ENCODE peak calls at places on chromosome 16, in five cellular contexts. Y is mesenchymal stem cell, R is HCT116, X is endothelial cell of umbilical vein, P is GM12878. M is an unnamed sample.
A peak's percentile ranks its signal among the peaks of the same experiment; 100 is the strongest.

GRCh38 chr16:30698139-30698815 is 694 bp upstream of the SRCAP start:
- DNase-seq in Y (peak; percentile 97), R (peak; percentile 95), X (peak; percentile 96), P (peak; percentile 89), M (peak; percentile 94)

GRCh38 chr16:81516478-81517149 is 72.0 kb downstream of the CMIP start:
- DNase-seq in Y (no peak), R (no peak), X (no peak), P (no peak), M (no peak)

GRCh38 chr16:69926241-69926640 is 24.9 kb upstream of the CLEC18A start:
- DNase-seq in Y (no peak), R (no peak), X (no peak), P (no peak), M (no peak)

GRCh38 chr16:57529324-57530103 is 6.9 kb downstream of the CCDC102A start:
- DNase-seq in Y (no peak), R (no peak), X (no peak), P (no peak), M (no peak)

GRCh38 chr16:75754126-75754525 is 27.8 kb upstream of the CPHXL start:
- DNase-seq in Y (peak; percentile 88), R (no peak), X (no peak), P (no peak), M (no peak)

GRCh38 chr16:20862162-20862960 is 37.8 kb downstream of the DCUN1D3 start:
- DNase-seq in Y (no peak), R (no peak), X (no peak), P (no peak), M (no peak)

GRCh38 chr16:58937661-58938060 is 203.5 kb upstream of the GOT2 start:
- DNase-seq in Y (no peak), R (no peak), X (no peak), P (no peak), M (no peak)

GRCh38 chr16:83031524-83031923 is 404.8 kb downstream of the CDH13 start:
- DNase-seq in Y (no peak), R (no peak), X (no peak), P (no peak), M (peak; percentile 13)

GRCh38 chr16:57299009-57299718 is 14.7 kb upstream of the PLLP start:
- DNase-seq in Y (no peak), R (no peak), X (no peak), P (no peak), M (peak; percentile 91)

GRCh38 chr16:471353-472198 is 46.1 kb downstream of the RAB11FIP3 start:
- DNase-seq in Y (no peak), R (no peak), X (no peak), P (no peak), M (peak; percentile 94)

GRCh38 chr16:23227529-23227928 is 45.0 kb downstream of the SCNN1G start:
- DNase-seq in Y (no peak), R (no peak), X (no peak), P (no peak), M (no peak)

GRCh38 chr16:86979984-86980553 is 337.1 kb downstream of the C16orf95 start:
- DNase-seq in Y (no peak), R (no peak), X (no peak), P (no peak), M (no peak)

GRCh38 chr16:86375370-86375769 is 135.0 kb upstream of the FOXF1 start:
- DNase-seq in Y (peak; percentile 89), R (no peak), X (no peak), P (no peak), M (peak; percentile 87)

GRCh38 chr16:84062734-84063640 is 20.4 kb upstream of the SLC38A8 start:
- DNase-seq in Y (peak; percentile 81), R (peak; percentile 52), X (peak; percentile 73), P (no peak), M (peak; percentile 81)

GRCh38 chr16:62041401-62041800 is 5.2 kb upstream of the CDH8 start:
- DNase-seq in Y (peak; percentile 6), R (no peak), X (no peak), P (no peak), M (peak; percentile 56)

GRCh38 chr16:85657267-85657650 is 31.5 kb downstream of the GINS2 start:
- DNase-seq in Y (no peak), R (no peak), X (no peak), P (no peak), M (no peak)

GRCh38 chr16:88130681-88131080 is 179.4 kb downstream of the BANP start:
- DNase-seq in Y (no peak), R (no peak), X (no peak), P (no peak), M (no peak)

GRCh38 chr16:19138601-19139000 is 24.8 kb downstream of the ITPRIPL2 start:
- DNase-seq in Y (peak; percentile 98), R (no peak), X (peak; percentile 49), P (no peak), M (peak; percentile 76)

GRCh38 chr16:47660540-47660939 is 199.4 kb downstream of the PHKB start:
- DNase-seq in Y (no peak), R (no peak), X (no peak), P (no peak), M (no peak)

GRCh38 chr16:79874391-79874790 is 273.9 kb upstream of the MAF start:
- DNase-seq in Y (no peak), R (no peak), X (no peak), P (no peak), M (no peak)

GRCh38 chr16:12113581-12114375 is 137.2 kb downstream of the SNX29 start:
- DNase-seq in Y (peak; percentile 45), R (no peak), X (no peak), P (no peak), M (peak; percentile 96)

GRCh38 chr16:87914326-87914725 is 22.0 kb downstream of the CA5A start:
- DNase-seq in Y (no peak), R (no peak), X (no peak), P (no peak), M (no peak)

GRCh38 chr16:69924777-69925191 is 26.4 kb upstream of the CLEC18A start:
- DNase-seq in Y (peak; percentile 50), R (no peak), X (peak; percentile 64), P (no peak), M (peak; percentile 95)

GRCh38 chr16:82728901-82729300 is 102.1 kb downstream of the CDH13 start:
- DNase-seq in Y (no peak), R (no peak), X (no peak), P (no peak), M (no peak)

GRCh38 chr16:75908301-75908700 is 182.0 kb upstream of the CPHXL start:
- DNase-seq in Y (no peak), R (no peak), X (no peak), P (no peak), M (no peak)

GRCh38 chr16:24875466-24875865 is 29.7 kb downstream of the SLC5A11 start:
- DNase-seq in Y (no peak), R (no peak), X (no peak), P (no peak), M (no peak)

GRCh38 chr16:67100569-67101300 is 9.0 kb upstream of the PHAF1 start:
- DNase-seq in Y (peak; percentile 67), R (no peak), X (peak; percentile 28), P (no peak), M (peak; percentile 55)

GRCh38 chr16:88064889-88065746 is 113.9 kb downstream of the BANP start:
- DNase-seq in Y (no peak), R (no peak), X (no peak), P (no peak), M (peak; percentile 62)

GRCh38 chr16:26175944-26176343 is 484.2 kb downstream of the HS3ST4 start:
- DNase-seq in Y (no peak), R (no peak), X (no peak), P (no peak), M (no peak)

GRCh38 chr16:89193021-89193575 is 7.2 kb downstream of the SLC22A31 start:
- DNase-seq in Y (peak; percentile 84), R (peak; percentile 94), X (peak; percentile 79), P (no peak), M (peak; percentile 72)
- H2AFZ ChIP-seq in Y (no peak overlapping the region), R (no peak overlapping the region), X (peak overlapping the region; percentile 56), P (no peak overlapping the region), M (no peak overlapping the region)

DNA sequence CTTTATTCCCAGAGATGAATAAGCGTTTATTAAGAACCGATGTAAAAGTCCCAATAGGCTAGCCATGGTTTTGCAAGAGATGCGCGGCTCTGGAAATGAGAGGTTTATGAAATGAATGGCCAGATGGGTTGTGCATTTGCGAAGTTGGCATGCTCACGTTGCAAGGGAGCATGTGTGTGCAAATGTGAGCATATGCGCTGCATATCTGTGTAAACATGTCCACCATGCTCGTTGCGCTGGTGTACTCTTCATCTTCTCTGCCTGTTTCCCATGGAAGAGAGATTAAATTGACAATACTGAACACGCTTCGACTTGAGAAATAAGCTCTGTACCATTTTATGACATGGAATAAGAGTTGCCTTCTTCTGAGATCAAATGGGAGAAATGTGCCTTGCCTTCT is 848.5 kb upstream of the RBFOX1 start:
- DNase-seq in Y (no peak), R (no peak), X (no peak), P (no peak), M (no peak)
- H2AFZ ChIP-seq in Y (no peak overlapping the region), R (no peak overlapping the region), X (no peak overlapping the region), P (no peak overlapping the region), M (no peak overlapping the region)

GRCh38 chr16:49953090-49953489 is 71.9 kb upstream of the CNEP1R1 start:
- DNase-seq in Y (no peak), R (no peak), X (no peak), P (no peak), M (no peak)

GRCh38 chr16:49959552-49960277 is 65.3 kb upstream of the CNEP1R1 start:
- DNase-seq in Y (no peak), R (no peak), X (no peak), P (no peak), M (no peak)

GRCh38 chr16:49956915-49957314 is 68.1 kb upstream of the CNEP1R1 start:
- DNase-seq in Y (no peak), R (no peak), X (no peak), P (no peak), M (no peak)

GRCh38 chr16:49961087-49961486 is 63.9 kb upstream of the CNEP1R1 start:
- DNase-seq in Y (no peak), R (no peak), X (peak; percentile 38), P (no peak), M (peak; percentile 42)

GRCh38 chr16:49958474-49958873 is 66.6 kb upstream of the CNEP1R1 start:
- DNase-seq in Y (no peak), R (no peak), X (no peak), P (no peak), M (no peak)
- H2AFZ ChIP-seq in Y (no peak overlapping the region), R (peak overlapping the region; percentile 91), X (no peak overlapping the region), P (no peak overlapping the region), M (no peak overlapping the region)

GRCh38 chr16:48879173-48879926 is 269.4 kb upstream of the N4BP1 start:
- DNase-seq in Y (no peak), R (no peak), X (no peak), P (no peak), M (no peak)

GRCh38 chr16:48881272-48881671 is 271.3 kb upstream of the N4BP1 start:
- DNase-seq in Y (no peak), R (no peak), X (no peak), P (no peak), M (no peak)

GRCh38 chr16:48877946-48878345 is 268.0 kb upstream of the N4BP1 start:
- DNase-seq in Y (no peak), R (no peak), X (no peak), P (no peak), M (no peak)
- H2AFZ ChIP-seq in Y (no peak overlapping the region), R (no peak overlapping the region), X (no peak overlapping the region), P (no peak overlapping the region), M (no peak overlapping the region)

M was measured in GM23248.